ENCODE peak calls at places on chromosome 19, in eight cellular contexts. O is A549; M is WTC11; C is heart left ventricle; G is psoas muscle; D is omental fat pad; N is coronary artery; F is CD4-positive, alpha-beta T cell. J is an unnamed sample.

GRCh38 chr19:43997631-43998290 is 5.0 kb upstream of the ZNF230 start:
- DNase-seq in O (no peak), M (no peak), C (no peak), G (no peak), D (no peak), N (no peak), F (no peak), J (no peak)

GRCh38 chr19:40609561-40610395 is 8.6 kb downstream of the LTBP4 start:
- DNase-seq in O (peak), M (peak), C (peak), G (peak), D (peak), N (peak), F (peak), J (peak)

GRCh38 chr19:54465367-54466109 is 2.0 kb upstream of the LENG9 start:
- DNase-seq in O (no peak), M (no peak), C (no peak), G (peak), D (no peak), N (peak), F (no peak), J (no peak)

GRCh38 chr19:31715249-31715944 is 366.2 kb upstream of the TSHZ3 start:
- DNase-seq in O (no peak), M (no peak), C (no peak), G (peak), D (no peak), N (no peak), F (no peak), J (no peak)

GRCh38 chr19:35216833-35217707 is 11.5 kb downstream of the FAM187B start:
- DNase-seq in O (no peak), M (peak), C (peak), G (no peak), D (no peak), N (peak), F (peak), J (no peak)

GRCh38 chr19:5949792-5950305 is 28.1 kb downstream of the RANBP3 start:
- DNase-seq in O (no peak), M (no peak), C (peak), G (no peak), D (no peak), N (no peak), F (peak), J (no peak)

GRCh38 chr19:31350693-31351211 is 1.5 kb upstream of the TSHZ3 start:
- DNase-seq in O (peak), M (peak), C (peak), G (peak), D (no peak), N (no peak), F (no peak), J (peak)

GRCh38 chr19:49486710-49487276 is 615 bp upstream of the RPL13A start:
- DNase-seq in O (no peak), M (no peak), C (no peak), G (no peak), D (no peak), N (no peak), F (no peak), J (no peak)

GRCh38 chr19:19820774-19821315 is 705 bp downstream of the ZNF506 start:
- DNase-seq in O (no peak), M (no peak), C (no peak), G (no peak), D (no peak), N (no peak), F (no peak), J (no peak)

GRCh38 chr19:47313754-47314133 is 4.1 kb downstream of the C5AR1 start:
- DNase-seq in O (no peak), M (no peak), C (no peak), G (no peak), D (no peak), N (no peak), F (no peak), J (no peak)

GRCh38 chr19:40358773-40359172 is 10.3 kb downstream of the PLD3 start:
- DNase-seq in O (no peak), M (no peak), C (peak), G (no peak), D (no peak), N (no peak), F (no peak), J (no peak)

GRCh38 chr19:34109596-34109995 is 62.7 kb upstream of the LSM14A start:
- DNase-seq in O (no peak), M (no peak), C (no peak), G (no peak), D (no peak), N (no peak), F (no peak), J (no peak)

GRCh38 chr19:52734340-52734892 is 428 bp downstream of the ZNF611 start:
- DNase-seq in O (no peak), M (peak), C (peak), G (no peak), D (no peak), N (peak), F (no peak), J (no peak)

GRCh38 chr19:50720181-50720920 is 749 bp upstream of the SHANK1 start:
- DNase-seq in O (no peak), M (no peak), C (no peak), G (no peak), D (no peak), N (no peak), F (no peak), J (no peak)

GRCh38 chr19:50719119-50719435 is 525 bp downstream of the SHANK1 start:
- DNase-seq in O (no peak), M (no peak), C (no peak), G (no peak), D (no peak), N (no peak), F (no peak), J (no peak)

GRCh38 chr19:50718255-50719118 is 1.1 kb downstream of the SHANK1 start:
- DNase-seq in O (no peak), M (no peak), C (no peak), G (no peak), D (no peak), N (no peak), F (no peak), J (no peak)

GRCh38 chr19:50720921-50721291 is 1.3 kb upstream of the SHANK1 start:
- DNase-seq in O (peak), M (peak), C (no peak), G (no peak), D (no peak), N (no peak), F (no peak), J (no peak)

GRCh38 chr19:50719566-50719965 is at the start of gene SHANK1:
- DNase-seq in O (no peak), M (peak), C (no peak), G (no peak), D (no peak), N (no peak), F (no peak), J (no peak)
- TF ChIP-seq CTCF in O (no peak), M (no peak), C (no peak), G (no peak), D (no peak), N (no peak), F (no peak), J (no peak)

GRCh38 chr19:41883821-41884733 is 1.1 kb downstream of the ARHGEF1 start:
- DNase-seq in O (peak), M (peak), C (peak), G (peak), D (peak), N (peak), F (peak), J (peak)
- TF ChIP-seq CTCF in O (no peak), M (no peak), C (no peak), G (peak), D (no peak), N (no peak), F (no peak), J (no peak)

GRCh38 chr19:4690362-4690761 is 20.2 kb upstream of the MYDGF start:
- DNase-seq in O (no peak), M (no peak), C (no peak), G (no peak), D (no peak), N (no peak), F (no peak), J (no peak)
- TF ChIP-seq CTCF in O (no peak), M (no peak), C (no peak), G (no peak), D (no peak), N (no peak), F (no peak), J (no peak)

DNA sequence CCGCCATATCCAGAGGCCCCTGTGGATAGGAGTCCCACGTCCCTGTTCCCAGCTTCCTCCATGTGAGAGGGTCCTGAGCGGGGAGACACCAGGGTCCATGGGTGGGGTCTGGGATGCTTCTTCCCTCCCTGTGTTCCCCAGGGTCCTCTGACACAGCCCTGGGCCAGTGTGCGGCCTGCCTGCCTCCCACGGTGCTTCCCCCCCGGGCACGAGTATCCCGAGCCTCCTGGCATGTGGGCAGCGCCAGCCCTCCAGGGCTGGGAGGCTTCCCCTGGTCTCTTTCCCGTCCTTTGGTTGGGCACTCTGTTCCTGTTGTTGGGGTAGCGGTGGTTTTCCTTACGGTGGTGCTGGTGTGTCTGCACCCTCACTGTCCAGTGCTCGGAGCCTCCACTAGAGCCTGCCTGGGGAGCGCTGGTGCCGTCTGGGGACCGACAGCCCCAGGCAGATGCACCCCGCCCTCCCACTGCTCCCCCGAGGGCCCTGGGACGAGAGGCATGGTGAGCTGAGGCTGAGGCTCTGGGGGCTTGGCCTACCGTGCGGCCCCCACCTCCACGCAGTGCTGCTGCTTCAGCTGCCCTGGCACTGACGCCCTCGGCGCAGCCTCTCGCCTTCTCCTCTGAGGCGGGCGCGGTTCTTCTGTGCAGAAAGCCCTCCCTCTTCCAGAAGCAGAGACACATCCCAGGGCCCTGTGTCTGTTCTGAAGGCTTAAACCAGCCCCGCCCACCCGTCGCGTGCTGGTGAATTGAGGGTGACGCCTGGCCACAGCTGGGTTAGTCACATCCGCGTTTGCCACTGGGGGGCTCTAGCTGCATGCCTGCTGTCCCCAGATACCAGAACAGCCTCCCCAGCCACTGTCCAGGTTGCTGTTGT is 27.9 kb downstream of the PLEKHJ1 start:
- DNase-seq in O (peak), M (peak), C (peak), G (peak), D (no peak), N (no peak), F (no peak), J (no peak)
- TF ChIP-seq CTCF in O (no peak), M (no peak), C (peak), G (no peak), D (no peak), N (no peak), F (no peak), J (no peak)

GRCh38 chr19:39315933-39316332 is 4.7 kb downstream of the LRFN1 start:
- DNase-seq in O (no peak), M (no peak), C (no peak), G (no peak), D (no peak), N (no peak), F (no peak), J (no peak)
- TF ChIP-seq CTCF in O (no peak), M (no peak), C (no peak), G (no peak), D (no peak), N (no peak), F (no peak), J (no peak)

J was measured in progenitor cell of endocrine pancreas.